ENCODE peak calls at places on chromosomes 3 and 15, in six cellular contexts. D, G, N, T, Q and W are unnamed samples.

GRCh38 chr3:45664558-45664957 is 24.6 kb upstream of the SACM1L start:
- DNase-seq in Q (no peak), T (no peak), G (no peak), N (no peak), D (peak), W (no peak)

GRCh38 chr3:169348276-169348675 is 315.2 kb downstream of the MECOM start:
- DNase-seq in D (no peak), G (no peak), N (no peak), T (no peak), Q (no peak), W (no peak)

GRCh38 chr3:107956991-107957467 is 133.8 kb downstream of the CD47 start:
- DNase-seq in D (no peak), T (peak), G (peak), Q (peak), N (peak), W (peak)

GRCh38 chr15:90232941-90233700 is 620 bp downstream of the CIB1 start:
- DNase-seq in Q (peak), D (peak), N (peak), G (no peak), T (peak), W (no peak)

GRCh38 chr3:143358155-143358792 is 238.7 kb downstream of the CHST2 start:
- DNase-seq in N (no peak), G (no peak), T (no peak), D (no peak), Q (no peak), W (no peak)

GRCh38 chr3:15205934-15206661 is at the start of gene CAPN7:
- DNase-seq in T (peak), G (peak), D (peak), N (peak), Q (peak), W (peak)

GRCh38 chr3:5840091-5840490 is 652.6 kb downstream of the EDEM1 start:
- DNase-seq in D (no peak), N (no peak), G (no peak), Q (no peak), T (no peak), W (no peak)

GRCh38 chr15:70789213-70789612 is 25.9 kb upstream of the UACA start:
- DNase-seq in Q (no peak), N (no peak), T (no peak), G (no peak), D (no peak), W (no peak)

GRCh38 chr3:141546586-141546985 is 59.8 kb downstream of the RASA2 start:
- DNase-seq in D (no peak), Q (no peak), N (no peak), T (no peak), G (no peak), W (no peak)

GRCh38 chr15:66851226-66852063 is 149.4 kb downstream of the SMAD6 start:
- DNase-seq in Q (peak), N (peak), D (peak), G (peak), T (peak), W (peak)

GRCh38 chr3:114313426-114313825 is 19.6 kb downstream of the TIGIT start:
- DNase-seq in T (no peak), D (no peak), Q (no peak), G (no peak), N (no peak), W (no peak)

GRCh38 chr3:171135536-171135935 is 109.0 kb upstream of the SLC2A2 start:
- DNase-seq in G (no peak), Q (no peak), D (no peak), N (no peak), T (no peak), W (peak)

GRCh38 chr3:111936967-111937366 is 41.9 kb upstream of the ABHD10 start:
- DNase-seq in T (no peak), N (no peak), G (no peak), Q (no peak), D (no peak), W (no peak)

GRCh38 chr3:150215616-150216015 is 192.5 kb upstream of the TSC22D2 start:
- DNase-seq in T (no peak), Q (no peak), N (no peak), D (no peak), G (no peak), W (no peak)

GRCh38 chr15:94930945-94931344 is 699.6 kb downstream of the MCTP2 start:
- DNase-seq in D (no peak), T (no peak), G (no peak), Q (no peak), N (no peak), W (no peak)

GRCh38 chr15:85606721-85607120 is 188.0 kb downstream of the KLHL25 start:
- DNase-seq in T (no peak), Q (no peak), G (no peak), N (no peak), D (no peak), W (no peak)

GRCh38 chr15:79025201-79025600 is 65.4 kb downstream of the RASGRF1 start:
- DNase-seq in G (no peak), Q (no peak), T (no peak), D (no peak), N (no peak), W (no peak)

GRCh38 chr3:186640473-186640818 is 247 bp downstream of the FETUB start:
- DNase-seq in T (no peak), D (no peak), Q (no peak), N (no peak), G (peak), W (no peak)

GRCh38 chr3:114308830-114309229 is 15.0 kb downstream of the TIGIT start:
- DNase-seq in N (no peak), T (no peak), G (no peak), Q (no peak), D (peak), W (no peak)

GRCh38 chr15:89490081-89490480 is 6.3 kb downstream of the RHCG start:
- DNase-seq in N (no peak), G (no peak), Q (peak), T (no peak), D (no peak), W (no peak)

DNA sequence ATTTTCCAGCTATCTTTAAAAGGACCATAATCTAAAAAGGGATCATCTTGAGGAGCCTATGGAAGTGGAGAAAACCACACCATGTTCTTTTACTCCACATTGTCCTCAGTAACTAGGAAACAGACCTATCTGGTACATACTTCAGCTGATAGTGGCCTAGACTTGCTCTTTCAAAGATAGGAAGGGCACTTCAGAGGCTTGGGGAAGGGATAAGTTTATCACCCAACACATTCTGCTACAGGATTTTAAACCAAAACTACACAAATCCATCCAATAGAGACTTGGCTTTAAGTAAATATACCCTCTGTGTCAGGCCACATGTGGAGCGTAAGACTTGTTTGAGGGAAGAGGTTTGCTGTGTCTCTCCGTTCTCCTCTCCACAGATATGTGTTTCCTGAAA is 35.4 kb downstream of the CP start:
- DNase-seq in N (no peak), D (no peak), Q (no peak), T (no peak), G (no peak), W (no peak)
- H3K4me3 ChIP-seq in N (no peak), D (no peak), Q (no peak), T (no peak), G (no peak), W (no peak)

GRCh38 chr3:40243056-40243455 is 66.5 kb upstream of the EIF1B start:
- DNase-seq in Q (no peak), D (no peak), N (no peak), T (no peak), G (no peak), W (no peak)

GRCh38 chr3:40237159-40237558 is 72.3 kb upstream of the EIF1B start:
- DNase-seq in D (no peak), N (no peak), Q (no peak), G (no peak), T (no peak), W (no peak)

GRCh38 chr3:40240921-40241320 is 68.6 kb upstream of the EIF1B start:
- DNase-seq in Q (no peak), T (no peak), D (no peak), N (no peak), G (no peak), W (no peak)

GRCh38 chr3:40242638-40243037 is 66.9 kb upstream of the EIF1B start:
- DNase-seq in T (no peak), G (no peak), Q (no peak), D (no peak), N (no peak), W (no peak)

GRCh38 chr3:40237892-40238571 is 71.5 kb upstream of the EIF1B start:
- DNase-seq in D (no peak), T (no peak), Q (no peak), G (no peak), N (no peak), W (no peak)
- TF ChIP-seq CTCF in D (no peak), T (no peak), Q (no peak), G (no peak), N (no peak), W (no peak)

DNA sequence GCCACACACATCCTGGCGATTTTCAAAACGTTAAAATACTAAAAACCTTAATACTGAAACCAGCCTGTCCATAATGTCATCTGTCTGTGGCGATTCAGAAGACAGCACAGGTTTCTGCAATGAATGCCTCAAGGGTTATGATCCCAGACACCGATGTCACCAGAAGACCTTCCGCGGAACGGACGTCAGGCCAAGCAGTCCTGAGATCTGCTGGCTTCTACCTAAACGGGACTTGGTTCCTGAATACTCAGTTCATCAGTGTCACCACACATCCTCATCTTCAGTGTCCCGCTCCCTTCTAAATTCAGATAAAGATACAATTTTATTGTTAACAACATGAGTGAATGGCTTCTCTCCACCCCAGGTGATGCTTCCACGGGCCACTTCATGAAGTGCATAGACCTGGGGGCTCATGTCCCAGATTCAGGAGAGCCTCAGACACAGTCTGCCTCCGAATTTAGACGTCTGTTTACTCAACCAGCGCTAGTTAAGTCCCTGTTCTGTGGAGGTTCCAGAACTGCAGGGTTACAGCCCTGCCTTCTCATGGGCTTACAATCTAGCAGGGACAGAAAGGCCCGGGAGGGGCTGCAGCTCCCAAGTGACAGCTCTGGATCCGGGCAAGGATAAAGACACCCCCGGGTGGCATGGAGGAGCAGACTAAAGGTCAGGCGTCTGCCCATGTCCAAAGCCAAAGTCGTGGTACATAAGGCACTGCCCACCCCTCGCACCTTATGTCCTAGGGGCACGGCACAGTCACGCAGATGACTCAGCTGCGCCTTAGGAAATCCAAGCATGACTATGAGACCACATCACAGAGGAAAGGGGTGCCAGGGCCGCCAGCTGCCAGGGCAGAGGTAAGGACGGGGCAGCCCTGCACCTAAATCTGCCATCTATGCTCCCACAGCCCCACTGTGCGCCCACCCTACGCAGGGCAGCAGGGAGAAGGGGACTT is 75.9 kb downstream of the VGLL4 start:
- DNase-seq in Q (peak), N (peak), D (no peak), G (peak), T (no peak), W (no peak)
- H3K4me3 ChIP-seq in Q (peak), N (peak), D (no peak), G (peak), T (no peak), W (peak)

GRCh38 chr15:69031013-69032001 is 16.8 kb downstream of the NOX5 start:
- DNase-seq in D (peak), T (peak), Q (no peak), G (no peak), N (peak), W (no peak)
- TF ChIP-seq CTCF in D (no peak), T (no peak), Q (no peak), G (no peak), N (peak), W (peak)

DNA sequence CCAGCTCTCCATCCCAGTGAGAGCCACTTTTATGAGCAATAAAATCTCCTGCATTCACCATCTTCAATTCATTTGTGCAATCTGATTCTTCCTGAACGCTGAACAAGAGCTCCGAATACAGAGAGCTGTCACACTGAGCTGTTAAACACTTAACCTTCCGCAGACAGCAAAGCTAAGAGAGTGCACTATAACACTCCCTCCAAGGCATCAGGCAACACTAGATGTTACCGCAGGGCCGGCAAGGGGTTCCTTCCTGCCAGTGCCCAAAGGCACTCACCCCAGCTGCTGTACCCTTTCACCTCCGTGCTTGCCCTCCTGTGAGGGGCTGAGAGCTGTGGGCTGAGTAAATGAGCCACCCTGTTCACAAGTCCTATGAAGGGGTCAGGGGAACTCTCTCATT is 85.6 kb downstream of the BCHE start:
- DNase-seq in G (no peak), T (no peak), Q (no peak), N (no peak), D (peak), W (no peak)
- H3K4me3 ChIP-seq in G (no peak), T (no peak), Q (no peak), N (no peak), D (no peak), W (no peak)

GRCh38 chr3:52233108-52233591 is 5.8 kb downstream of the TWF2 start:
- DNase-seq in D (no peak), N (peak), Q (peak), T (no peak), G (no peak), W (no peak)

GRCh38 chr3:52233968-52234367 is 5.0 kb downstream of the TWF2 start:
- DNase-seq in Q (peak), T (no peak), G (no peak), D (peak), N (peak), W (no peak)

GRCh38 chr3:52231502-52232278 is 6.2 kb upstream of the TLR9 start:
- DNase-seq in G (no peak), Q (no peak), T (peak), D (peak), N (peak), W (no peak)

GRCh38 chr3:52230889-52231499 is 5.5 kb upstream of the TLR9 start:
- DNase-seq in N (peak), D (no peak), Q (no peak), G (no peak), T (no peak), W (no peak)

GRCh38 chr3:52232279-52233107 is 6.5 kb downstream of the TWF2 start:
- DNase-seq in N (peak), T (no peak), Q (peak), D (no peak), G (no peak), W (no peak)
- TF ChIP-seq CTCF in N (peak), T (no peak), Q (no peak), D (no peak), G (no peak), W (peak)

GRCh38 chr15:24924621-24925020 is 30.2 kb upstream of the SNRPN start:
- DNase-seq in Q (no peak), N (no peak), G (no peak), T (no peak), D (no peak), W (no peak)

GRCh38 chr15:24917431-24917830 is 37.4 kb upstream of the SNRPN start:
- DNase-seq in N (no peak), T (no peak), G (no peak), D (no peak), Q (no peak), W (no peak)

GRCh38 chr15:24916305-24917009 is 38.3 kb upstream of the SNRPN start:
- DNase-seq in G (no peak), N (no peak), D (no peak), T (no peak), Q (no peak), W (no peak)

GRCh38 chr15:24924153-24924552 is 30.6 kb upstream of the SNRPN start:
- DNase-seq in D (no peak), Q (no peak), G (no peak), N (no peak), T (no peak), W (no peak)

GRCh38 chr15:24919446-24919845 is 35.3 kb upstream of the SNRPN start:
- DNase-seq in G (no peak), D (no peak), Q (no peak), N (no peak), T (no peak), W (no peak)
- H3K4me3 ChIP-seq in G (no peak), D (no peak), Q (no peak), N (no peak), T (no peak), W (no peak)

GRCh38 chr3:71990545-71990944 is 205.6 kb upstream of the PROK2 start:
- DNase-seq in Q (no peak), G (no peak), T (no peak), D (no peak), N (no peak), W (no peak)

GRCh38 chr3:71987828-71988227 is 202.9 kb upstream of the PROK2 start:
- DNase-seq in D (no peak), G (no peak), N (no peak), Q (no peak), T (no peak), W (no peak)

GRCh38 chr3:71984843-71985594 is 200.1 kb upstream of the PROK2 start:
- DNase-seq in G (no peak), T (no peak), D (no peak), N (no peak), Q (no peak), W (no peak)

GRCh38 chr3:71989165-71989564 is 204.2 kb upstream of the PROK2 start:
- DNase-seq in Q (no peak), N (peak), D (no peak), T (no peak), G (no peak), W (no peak)

DNA sequence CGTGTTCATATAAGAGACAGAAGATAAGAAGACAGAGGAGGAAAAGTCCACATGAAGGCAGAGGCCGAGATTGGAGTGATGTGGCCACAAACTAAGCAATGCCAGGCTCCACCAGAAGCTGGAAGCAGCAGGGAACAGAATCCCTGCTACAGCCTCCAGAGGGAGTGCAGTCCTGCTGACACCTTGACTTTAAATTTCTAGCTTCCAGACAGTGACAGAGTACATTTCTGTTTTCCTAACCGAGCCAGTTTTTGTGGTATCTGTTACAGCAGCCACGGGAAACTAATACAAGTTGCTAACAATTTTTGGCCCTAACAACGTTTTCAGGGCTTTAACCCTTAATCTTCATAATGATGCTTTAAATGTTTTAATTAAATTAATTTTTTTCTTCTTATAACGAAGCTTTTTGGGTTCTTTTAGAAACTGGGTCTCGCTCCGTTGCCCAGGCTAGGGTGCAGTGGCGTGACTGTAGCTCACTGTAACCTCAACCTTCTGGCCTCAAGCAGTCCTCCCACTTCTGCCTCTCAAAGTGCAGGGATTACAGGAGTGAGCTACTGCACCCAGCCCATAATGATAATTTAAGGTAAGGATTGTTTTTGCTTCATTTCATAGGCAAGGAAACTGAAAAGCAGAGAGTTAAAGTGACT is 202.3 kb upstream of the PROK2 start:
- DNase-seq in G (no peak), N (no peak), T (no peak), Q (no peak), D (no peak), W (no peak)
- TF ChIP-seq CTCF in G (peak), N (peak), T (no peak), Q (no peak), D (no peak), W (peak)

GRCh38 chr15:33005582-33005981 is 188.9 kb downstream of the FMN1 start:
- DNase-seq in D (no peak), T (no peak), N (no peak), G (no peak), Q (no peak), W (no peak)
- H3K4me3 ChIP-seq in D (no peak), T (no peak), N (no peak), G (no peak), Q (no peak), W (no peak)